ENCODE peak calls at places on chromosome 12, in seven cellular contexts. N, L, U, H, D, M and T are unnamed samples.
A peak's percentile ranks its signal among the peaks of the same experiment; 100 is the strongest.

GRCh38 chr12:24500466-24501232 is 448.3 kb downstream of the BCAT1 start:
- DNase-seq in N (no peak), U (no peak), D (no peak), L (no peak), M (no peak), H (no peak), T (no peak)

GRCh38 chr12:99257672-99258071 is 389.9 kb upstream of the GARIN6 start:
- DNase-seq in D (no peak), M (no peak), L (no peak), N (no peak), H (no peak), U (no peak), T (no peak)

GRCh38 chr12:52082988-52083637 is 3.6 kb downstream of the SMIM41 start:
- DNase-seq in L (peak; percentile 69), H (peak; percentile 74), N (peak; percentile 69), D (no peak), M (peak; percentile 68), U (peak; percentile 82), T (peak; percentile 49)

GRCh38 chr12:27555928-27556778 is 32.1 kb downstream of the PPFIBP1 start:
- DNase-seq in L (no peak), N (no peak), M (no peak), U (no peak), D (no peak), H (no peak), T (no peak)

GRCh38 chr12:15322164-15323054 is at the start of gene PTPRO:
- DNase-seq in N (peak; percentile 17), U (no peak), M (peak; percentile 59), L (peak; percentile 57), H (no peak), D (no peak), T (peak; percentile 5)

GRCh38 chr12:12840500-12840899 is 27.4 kb downstream of the DDX47 start:
- DNase-seq in H (no peak), U (no peak), D (no peak), M (no peak), L (no peak), N (no peak), T (no peak)

GRCh38 chr12:115667116-115667515 is 610.4 kb downstream of the MED13L start:
- DNase-seq in H (no peak), N (no peak), U (no peak), D (no peak), L (no peak), M (no peak), T (no peak)

GRCh38 chr12:115354007-115354452 is 670.1 kb upstream of the TBX3 start:
- DNase-seq in H (no peak), D (peak; percentile 93), M (no peak), U (peak; percentile 83), L (no peak), N (peak; percentile 68), T (no peak)

GRCh38 chr12:106903241-106903950 is 52.3 kb upstream of the TMEM263 start:
- DNase-seq in D (no peak), M (peak; percentile 54), L (peak; percentile 84), U (peak; percentile 89), N (peak; percentile 75), H (peak; percentile 67), T (peak; percentile 58)

DNA sequence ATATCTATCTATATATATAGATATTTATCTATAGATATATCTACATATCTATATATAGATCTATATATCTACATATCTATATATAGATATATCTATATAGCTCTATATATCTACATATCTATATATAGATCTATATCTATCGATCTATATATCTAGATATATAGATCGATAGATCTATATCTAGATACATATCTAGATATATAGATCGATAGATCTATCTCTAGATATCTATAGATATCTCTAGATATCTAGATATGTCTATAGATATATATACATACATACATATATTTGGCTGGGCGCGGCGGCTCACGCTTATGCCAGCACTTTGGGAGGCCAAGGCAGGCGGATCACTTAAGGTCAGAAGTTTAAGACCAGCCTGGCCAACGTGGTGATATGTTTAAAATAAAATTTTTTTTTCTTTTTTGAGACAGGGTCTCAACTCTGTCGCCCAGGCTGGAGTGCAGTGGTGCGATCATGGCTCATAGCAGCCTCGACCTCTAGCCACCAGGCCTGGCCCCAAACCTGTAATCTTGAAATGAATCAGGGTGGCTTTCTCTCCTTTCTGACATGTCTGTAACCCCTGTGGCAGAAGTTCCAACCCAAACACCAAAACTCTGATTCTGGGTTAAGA is 18.1 kb downstream of the ARPC3 start:
- DNase-seq in L (no peak), M (no peak), U (peak; percentile 46), H (no peak), D (no peak), N (no peak), T (peak; percentile 31)
- H3K4me3 ChIP-seq in L (peak overlapping the region; percentile 27), M (no peak overlapping the region), U (peak overlapping the region; percentile 58), H (no peak overlapping the region), D (no peak overlapping the region), N (peak overlapping the region; percentile 68), T (no peak overlapping the region)

DNA sequence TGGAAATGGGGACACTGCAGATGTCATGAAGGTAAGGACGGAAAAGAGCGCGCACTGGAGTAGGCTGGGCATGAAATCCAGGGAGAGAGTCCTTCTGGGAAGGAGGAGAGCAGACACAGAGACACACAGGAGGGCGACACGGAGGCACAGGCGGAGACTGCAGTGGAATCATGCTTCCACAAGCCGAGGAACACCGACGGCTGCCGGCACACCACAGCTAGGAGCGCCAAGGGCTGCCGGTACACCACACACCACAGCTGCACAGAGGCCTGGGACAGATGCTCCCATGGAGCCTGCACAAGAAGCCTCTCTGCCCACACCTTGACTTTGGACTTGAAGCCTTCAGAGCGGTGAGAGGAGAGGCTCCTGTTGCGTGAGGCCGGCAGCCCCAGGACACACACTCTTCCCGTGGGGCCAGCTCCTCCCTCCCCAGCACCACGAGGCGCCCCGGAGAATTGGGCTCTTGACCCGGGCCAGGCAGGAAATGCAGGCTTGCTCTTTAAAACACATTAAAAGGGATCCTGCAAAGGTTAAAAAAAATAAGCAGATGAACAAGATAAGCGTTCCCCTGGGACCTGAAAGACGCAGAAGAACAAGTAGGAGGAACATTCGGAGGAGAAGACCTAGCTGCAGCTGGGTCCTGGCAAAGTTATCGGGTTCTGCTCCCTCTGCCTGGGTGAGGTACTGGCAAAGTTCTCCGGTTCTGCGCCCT is 28.3 kb upstream of the FZD10 start:
- DNase-seq in H (no peak), U (no peak), M (no peak), N (no peak), D (no peak), L (no peak), T (no peak)
- H3K4me3 ChIP-seq in H (no peak overlapping the region), U (no peak overlapping the region), M (no peak overlapping the region), N (no peak overlapping the region), D (no peak overlapping the region), L (no peak overlapping the region), T (no peak overlapping the region)

DNA sequence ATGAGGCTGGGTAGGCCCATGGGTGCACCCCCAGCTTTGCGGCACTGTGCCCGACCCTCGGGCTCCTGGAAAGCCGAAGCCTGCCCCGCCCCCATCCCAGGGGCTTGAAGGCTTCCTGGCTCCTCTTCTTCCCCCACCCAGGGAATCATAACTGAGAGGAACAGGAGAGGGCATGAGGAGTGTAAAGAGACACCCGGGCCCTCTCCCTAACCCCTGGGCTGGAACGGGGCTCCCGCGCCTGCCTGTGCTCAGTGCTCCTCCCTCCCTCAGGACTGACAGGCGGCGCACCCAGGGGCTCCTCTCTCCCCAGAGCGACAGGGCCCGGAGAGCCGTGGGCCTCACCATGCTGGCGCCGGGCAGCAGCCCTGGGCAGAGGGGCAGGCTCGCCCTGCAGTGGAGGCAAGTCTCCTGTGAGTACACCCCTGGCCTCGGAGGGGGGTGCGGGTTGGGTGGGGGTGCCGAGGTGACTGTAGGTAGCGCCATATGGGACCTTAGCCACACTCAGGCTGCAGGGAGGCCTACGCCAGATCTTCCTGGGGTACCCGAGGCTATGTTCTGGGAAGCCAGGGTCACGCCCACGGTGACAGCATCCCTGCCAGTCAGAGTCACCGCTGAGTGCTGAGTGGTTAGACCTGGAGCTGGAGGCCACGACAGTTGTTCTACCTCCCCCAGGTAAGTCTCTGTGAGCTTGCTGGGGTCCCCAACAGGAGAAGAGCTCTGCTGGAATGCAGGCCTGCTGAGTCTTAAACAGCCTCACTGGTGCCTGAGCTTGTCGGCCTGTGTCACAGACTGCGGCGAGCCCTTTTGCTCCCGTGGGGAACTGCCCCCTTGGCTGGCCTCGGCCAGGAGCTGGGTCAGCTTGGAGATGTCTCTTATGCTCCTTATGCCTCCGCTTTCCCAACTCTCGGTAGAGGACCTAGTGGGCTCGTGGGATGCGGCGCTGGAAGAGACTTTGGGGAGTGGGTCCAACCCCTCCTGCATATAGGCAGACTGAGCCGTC is 7.7 kb downstream of the LRTM2 start:
- DNase-seq in H (no peak), U (no peak), N (no peak), D (no peak), L (no peak), M (no peak), T (no peak)
- H3K4me3 ChIP-seq in H (no peak overlapping the region), U (no peak overlapping the region), N (no peak overlapping the region), D (no peak overlapping the region), L (no peak overlapping the region), M (no peak overlapping the region), T (no peak overlapping the region)

DNA sequence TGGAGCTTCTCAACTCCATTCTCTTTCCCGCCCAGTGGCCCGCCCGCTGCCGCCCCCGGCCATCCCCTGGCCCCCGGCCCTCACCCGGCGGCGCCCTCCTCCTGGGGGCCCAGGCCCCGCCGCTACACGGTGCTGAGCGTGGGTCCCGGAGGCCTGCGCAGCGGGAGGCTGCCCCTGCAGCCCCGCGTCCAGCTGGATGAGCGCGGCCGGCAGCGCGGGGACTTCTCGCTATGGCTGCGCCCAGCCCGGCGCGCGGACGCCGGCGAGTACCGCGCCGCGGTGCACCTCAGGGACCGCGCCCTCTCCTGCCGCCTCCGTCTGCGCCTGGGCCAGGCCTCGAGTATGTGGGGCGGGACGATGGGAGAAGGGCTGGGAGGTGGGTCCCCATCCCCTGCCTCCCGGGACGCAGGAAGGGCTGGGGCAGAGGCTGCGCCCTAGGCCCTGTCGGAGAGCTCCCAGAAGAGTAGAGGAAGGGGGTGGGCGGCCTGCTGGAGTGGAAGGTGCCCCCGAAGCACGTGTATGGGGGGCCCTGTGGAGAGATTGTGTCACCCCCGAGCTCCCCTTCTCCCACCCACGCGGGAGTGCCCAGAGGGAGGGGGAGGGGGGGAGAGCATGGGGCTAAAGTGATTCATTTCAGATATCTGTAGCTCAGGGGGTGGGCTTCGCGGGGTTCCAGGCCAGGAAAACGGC is 1.5 kb downstream of the LAG3 start:
- DNase-seq in D (no peak), H (no peak), L (peak; percentile 44), N (no peak), M (no peak), U (no peak), T (no peak)
- H3K4me3 ChIP-seq in D (no peak overlapping the region), H (peak overlapping the region; percentile 55), L (no peak overlapping the region), N (peak overlapping the region; percentile 4), M (no peak overlapping the region), U (peak overlapping the region; percentile 49), T (peak overlapping the region; percentile 45)